ENCODE peak calls at places on chromosomes 13 and 19, in ten cellular contexts. M is mucosa of descending colon; S is right atrium auricular region; I is AG10803; P is CD8-positive, alpha-beta T cell; D is AG09309; V is hepatocyte; C is astrocyte of the spinal cord; H is H7; J is small intestine. O is an unnamed sample.

GRCh38 chr13:52405767-52406494 is at the start of gene THSD1:
- DNase-seq in P (no peak), J (no peak), C (peak), I (peak), D (no peak), S (peak), M (peak), V (peak), H (peak), O (no peak)

GRCh38 chr13:20398459-20398858 is 127.2 kb downstream of the CRYL1 start:
- DNase-seq in M (no peak), S (peak), H (no peak), D (no peak), V (no peak), C (no peak), P (no peak), I (no peak), J (peak), O (no peak)

GRCh38 chr13:89199138-89199537 is 1528.0 kb downstream of the SLITRK5 start:
- DNase-seq in H (no peak), M (no peak), V (no peak), J (no peak), S (no peak), P (no peak), C (no peak), D (no peak), I (no peak), O (no peak)

GRCh38 chr19:34556500-34556899 is 74.9 kb downstream of the WTIP start:
- DNase-seq in I (peak), M (no peak), C (no peak), J (no peak), V (peak), D (peak), S (no peak), H (no peak), P (no peak), O (no peak)

GRCh38 chr13:48251616-48252081 is 18.6 kb downstream of the ITM2B start:
- DNase-seq in S (no peak), I (peak), D (no peak), V (no peak), P (no peak), H (no peak), J (no peak), M (no peak), C (no peak), O (no peak)

GRCh38 chr13:73991384-73991783 is 142.8 kb downstream of the KLF12 start:
- DNase-seq in M (no peak), P (no peak), I (no peak), S (no peak), C (no peak), H (no peak), V (no peak), J (no peak), D (no peak), O (no peak)

GRCh38 chr19:38095411-38096308 is 128.4 kb downstream of the DPF1 start:
- DNase-seq in P (peak), I (peak), H (peak), D (peak), C (peak), V (peak), M (peak), S (peak), J (peak), O (peak)

GRCh38 chr19:47417746-47418594 is 1.4 kb downstream of the MEIS3 start:
- DNase-seq in I (no peak), M (no peak), C (no peak), H (peak), J (no peak), D (no peak), S (no peak), P (no peak), V (no peak), O (no peak)

GRCh38 chr13:59086147-59086546 is 1077.6 kb downstream of the DIAPH3 start:
- DNase-seq in H (no peak), M (no peak), D (no peak), P (no peak), I (peak), S (no peak), C (peak), J (no peak), V (no peak), O (peak)

GRCh38 chr13:94920578-94920977 is 208.2 kb upstream of the SOX21 start:
- DNase-seq in M (no peak), S (no peak), H (no peak), P (no peak), J (no peak), C (no peak), I (no peak), V (no peak), D (no peak), O (no peak)

GRCh38 chr19:28700176-28700575 is 512.8 kb downstream of the UQCRFS1 start:
- DNase-seq in M (no peak), H (no peak), V (no peak), P (no peak), D (peak), I (peak), C (no peak), J (no peak), S (no peak), O (no peak)

GRCh38 chr13:92573467-92574057 is 653.0 kb upstream of the GPC6 start:
- DNase-seq in J (peak), M (no peak), D (no peak), C (peak), I (peak), H (peak), S (no peak), V (peak), P (no peak), O (peak)

GRCh38 chr19:48308695-48309586 is 16.4 kb upstream of the EMP3 start:
- DNase-seq in J (no peak), S (no peak), V (peak), H (peak), P (no peak), M (no peak), C (no peak), I (no peak), D (no peak), O (no peak)

GRCh38 chr13:23811366-23812027 is 77.7 kb downstream of the MIPEP start:
- DNase-seq in H (no peak), P (no peak), C (no peak), V (no peak), J (no peak), D (no peak), M (no peak), S (no peak), I (no peak), O (no peak)
- H3K4me3 ChIP-seq in H (no peak), P (no peak), C (no peak), V (no peak), J (no peak), D (no peak), M (no peak), S (no peak), I (no peak), O (no peak)

GRCh38 chr19:1040476-1041271 is 767 bp downstream of the ABCA7 start:
- DNase-seq in S (peak), J (peak), D (peak), I (peak), M (peak), P (peak), H (peak), V (peak), C (peak), O (peak)

GRCh38 chr19:1037553-1038115 is 2.3 kb upstream of the ABCA7 start:
- DNase-seq in V (no peak), P (no peak), C (no peak), D (no peak), J (no peak), M (peak), I (no peak), S (no peak), H (no peak), O (no peak)

GRCh38 chr19:1039646-1040475 is at the start of gene ABCA7:
- DNase-seq in S (peak), V (peak), M (peak), P (peak), D (peak), J (peak), I (peak), H (peak), C (peak), O (peak)

GRCh38 chr19:1041272-1041834 is 1.4 kb downstream of the ABCA7 start:
- DNase-seq in M (no peak), S (no peak), I (no peak), C (no peak), V (no peak), D (no peak), H (no peak), P (no peak), J (no peak), O (no peak)

GRCh38 chr19:1038995-1039645 is 787 bp upstream of the ABCA7 start:
- DNase-seq in I (peak), P (no peak), D (no peak), M (peak), V (no peak), H (peak), J (no peak), C (no peak), S (no peak), O (no peak)
- H3K4me3 ChIP-seq in I (no peak), P (peak), D (no peak), M (no peak), V (no peak), H (peak), J (no peak), C (peak), S (no peak), O (peak)

GRCh38 chr13:75877092-75877491 is 241.0 kb downstream of the LMO7 start:
- DNase-seq in S (no peak), J (no peak), D (no peak), C (no peak), P (no peak), H (no peak), I (no peak), V (no peak), M (no peak), O (no peak)

GRCh38 chr13:75875450-75875849 is 239.3 kb downstream of the LMO7 start:
- DNase-seq in C (no peak), M (no peak), I (no peak), V (no peak), H (no peak), J (no peak), D (no peak), S (no peak), P (no peak), O (no peak)

GRCh38 chr13:75873499-75873898 is 237.4 kb downstream of the LMO7 start:
- DNase-seq in M (no peak), H (no peak), D (no peak), C (no peak), S (no peak), P (no peak), V (no peak), J (no peak), I (no peak), O (no peak)

GRCh38 chr13:75879656-75880055 is 243.5 kb downstream of the LMO7 start:
- DNase-seq in H (no peak), D (no peak), V (no peak), I (no peak), P (no peak), C (no peak), S (no peak), M (no peak), J (no peak), O (no peak)

GRCh38 chr13:75876371-75877050 is 240.4 kb downstream of the LMO7 start:
- DNase-seq in J (peak), S (peak), I (peak), M (peak), D (no peak), P (peak), C (peak), H (peak), V (peak), O (peak)
- H3K4me3 ChIP-seq in J (no peak), S (no peak), I (no peak), M (no peak), D (no peak), P (no peak), C (no peak), H (no peak), V (no peak), O (no peak)

GRCh38 chr19:2982983-2983350 is 5.6 kb downstream of the TLE6 start:
- DNase-seq in S (peak), P (no peak), H (no peak), C (peak), D (no peak), I (peak), V (peak), M (peak), J (peak), O (peak)

GRCh38 chr19:2981898-2982297 is 4.5 kb downstream of the TLE6 start:
- DNase-seq in I (no peak), J (no peak), P (no peak), D (no peak), C (no peak), S (no peak), V (no peak), H (peak), M (no peak), O (no peak)

GRCh38 chr19:2983351-2984195 is 6.2 kb downstream of the TLE6 start:
- DNase-seq in M (peak), C (peak), D (no peak), V (peak), H (peak), S (peak), I (peak), J (no peak), P (no peak), O (peak)

GRCh38 chr19:2982556-2982955 is 5.2 kb downstream of the TLE6 start:
- DNase-seq in H (no peak), S (no peak), P (no peak), D (no peak), C (peak), I (no peak), M (no peak), V (no peak), J (no peak), O (no peak)

GRCh38 chr19:2984196-2984490 is 6.8 kb downstream of the TLE6 start:
- DNase-seq in V (no peak), S (no peak), J (no peak), H (no peak), D (no peak), P (no peak), C (no peak), M (no peak), I (peak), O (no peak)
- H3K4me3 ChIP-seq in V (no peak), S (peak), J (no peak), H (peak), D (peak), P (no peak), C (peak), M (no peak), I (peak), O (peak)

DNA sequence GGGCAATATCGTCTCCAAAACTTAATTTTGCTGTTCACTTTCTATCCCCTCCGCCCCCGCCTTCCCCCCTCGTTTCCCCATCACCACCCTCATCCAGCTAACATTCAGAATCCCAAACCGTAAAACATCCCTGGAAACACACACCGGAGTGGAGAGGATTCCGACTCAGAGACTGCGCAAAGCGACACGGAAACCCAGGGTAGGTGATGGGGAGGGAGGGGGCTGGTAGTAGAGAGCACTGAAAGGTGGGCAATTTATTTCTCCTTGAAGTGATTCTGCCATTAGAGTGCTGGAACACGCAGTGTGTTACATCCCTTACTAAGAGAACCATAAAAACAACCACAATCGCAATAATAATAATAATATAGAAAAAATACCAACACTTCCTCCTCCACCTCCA is 1.5 kb downstream of the PCDH20 start:
- DNase-seq in P (no peak), D (no peak), I (no peak), H (peak), S (no peak), C (no peak), V (no peak), J (no peak), M (no peak), O (no peak)
- H3K4me3 ChIP-seq in P (no peak), D (no peak), I (no peak), H (peak), S (peak), C (peak), V (peak), J (peak), M (no peak), O (peak)

GRCh38 chr13:45658586-45659235 is 43.2 kb upstream of the ERICH6B start:
- DNase-seq in P (no peak), H (no peak), S (no peak), V (no peak), J (no peak), M (no peak), C (peak), I (peak), D (peak), O (peak)
- H3K4me3 ChIP-seq in P (no peak), H (no peak), S (no peak), V (no peak), J (no peak), M (no peak), C (no peak), I (no peak), D (no peak), O (no peak)

DNA sequence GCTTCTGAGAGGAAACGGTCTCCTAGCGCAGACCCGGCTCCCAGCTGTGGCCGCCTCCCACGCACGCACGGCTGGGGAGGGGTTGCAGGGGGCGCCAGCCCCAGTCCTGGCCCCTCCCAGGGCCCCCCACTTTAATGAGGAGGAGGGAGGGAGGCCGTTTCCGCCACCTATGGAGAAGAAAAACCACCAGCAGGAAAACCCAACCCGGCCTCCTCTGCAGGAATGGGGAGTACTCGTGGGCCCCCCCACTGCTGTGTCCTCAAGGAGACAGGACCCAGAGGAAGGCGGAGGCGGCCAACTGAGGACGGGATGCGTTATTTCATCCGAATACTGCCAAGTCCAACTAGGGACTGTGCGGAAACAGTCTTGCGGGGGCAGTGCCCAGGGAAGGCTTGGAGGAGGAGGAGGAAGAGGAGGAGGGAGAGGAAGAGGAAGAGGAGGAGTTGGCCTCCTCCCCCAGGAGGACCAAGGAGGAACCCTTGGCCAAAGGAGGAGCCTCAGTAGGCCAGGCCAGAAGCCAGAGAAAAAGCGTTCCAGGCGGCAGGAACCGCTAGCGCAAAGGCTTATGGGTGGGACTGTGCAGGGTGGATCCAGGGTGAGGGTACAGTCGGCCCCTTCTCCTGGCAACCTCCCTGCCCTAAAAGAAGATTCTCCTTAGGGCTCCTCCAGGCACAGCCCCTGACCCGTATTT is 3.9 kb upstream of the SSBP4 start:
- DNase-seq in M (peak), C (peak), V (peak), J (no peak), P (no peak), I (peak), S (peak), D (no peak), H (peak), O (no peak)
- H3K4me3 ChIP-seq in M (no peak), C (no peak), V (no peak), J (no peak), P (peak), I (peak), S (no peak), D (peak), H (no peak), O (peak)

DNA sequence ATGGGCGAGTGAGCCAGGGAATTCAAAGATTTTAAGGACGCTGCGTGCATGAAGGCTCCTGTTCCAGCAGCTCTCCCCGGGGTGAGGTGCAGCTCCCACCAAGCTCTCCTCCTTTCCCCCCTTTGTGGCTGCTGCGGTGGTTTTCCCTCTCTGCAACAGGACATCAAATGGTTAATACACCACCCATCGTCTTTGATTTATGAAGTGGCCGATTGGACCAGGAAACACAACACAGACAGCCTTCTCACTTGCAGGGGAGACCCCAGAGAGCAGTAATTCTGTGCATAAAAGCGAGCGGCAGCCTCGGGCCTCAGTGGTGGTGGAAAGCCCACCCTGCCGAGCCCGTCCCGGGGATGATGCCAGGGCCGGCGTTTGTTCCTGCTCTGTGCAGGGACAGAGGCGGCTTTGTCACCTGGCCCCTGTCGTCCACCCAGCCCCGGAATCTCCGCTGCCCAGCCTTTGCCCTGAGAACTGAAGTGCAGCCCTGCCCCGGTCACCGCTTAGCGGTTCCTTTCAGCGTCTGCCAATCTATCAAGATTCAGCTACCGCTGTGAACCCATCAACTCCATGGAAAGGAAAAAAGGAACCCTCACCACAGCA is 184.5 kb downstream of the TSHZ3 start:
- DNase-seq in C (peak), H (no peak), P (no peak), M (no peak), V (no peak), J (no peak), D (no peak), S (no peak), I (no peak), O (no peak)
- H3K4me3 ChIP-seq in C (no peak), H (no peak), P (no peak), M (no peak), V (no peak), J (no peak), D (no peak), S (no peak), I (no peak), O (no peak)

GRCh38 chr19:14786421-14786851 is 8.1 kb upstream of the ADGRE2 start:
- DNase-seq in V (peak), P (peak), D (no peak), H (peak), M (peak), C (no peak), I (no peak), J (no peak), S (no peak), O (no peak)
- H3K4me3 ChIP-seq in V (no peak), P (no peak), D (no peak), H (no peak), M (no peak), C (no peak), I (no peak), J (no peak), S (no peak), O (no peak)

DNA sequence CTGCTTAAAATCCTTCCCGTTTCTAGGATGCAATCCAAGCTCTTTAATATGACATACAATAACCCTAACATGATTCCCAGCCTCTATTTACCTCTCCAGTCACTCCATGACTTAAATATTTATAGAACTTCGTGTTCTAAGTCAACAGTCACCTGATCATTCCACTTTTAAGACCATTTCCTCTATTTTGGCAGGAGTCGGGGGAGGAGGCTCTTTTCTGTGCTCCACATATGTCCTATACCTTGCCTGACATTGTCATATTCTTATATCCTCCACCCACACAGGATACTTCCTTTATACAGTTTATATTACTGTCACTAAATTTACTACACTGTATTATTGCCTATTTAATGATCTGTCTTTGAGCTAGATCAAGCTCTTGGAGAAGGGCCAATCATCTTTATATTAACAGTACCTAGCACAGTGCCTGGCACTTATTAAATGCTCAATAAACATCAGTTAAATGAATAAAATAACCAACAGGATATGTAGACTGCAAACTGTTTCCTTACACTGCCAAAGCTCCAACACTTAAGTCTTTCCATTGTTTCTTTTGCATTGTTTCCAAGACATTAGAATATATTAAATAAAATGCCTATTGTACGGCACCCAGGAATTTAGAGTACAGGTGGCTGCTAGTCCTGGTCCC is 2.7 kb downstream of the ARGLU1 start:
- DNase-seq in S (no peak), I (no peak), D (no peak), J (no peak), C (no peak), P (no peak), V (no peak), M (no peak), H (no peak), O (no peak)
- H3K4me3 ChIP-seq in S (no peak), I (peak), D (no peak), J (no peak), C (no peak), P (peak), V (peak), M (no peak), H (no peak), O (no peak)

O was measured in astrocyte of the cerebellum.